ENCODE peak calls at places on chromosome 11, in ten cellular contexts. One of them, this sample, is unnamed.

GRCh38 chr11:57073121-57073520 is 84.4 kb downstream of the OR5AK2 start:
- DNase-seq in GM03348: no peak
- DNase-seq in ELF-1: no peak
- DNase-seq in Ammon's horn: no peak
- DNase-seq in adipocyte: peak
- DNase-seq in OCI-LY7: no peak
- DNase-seq in cardiac fibroblast: peak
- DNase-seq in astrocyte of the cerebellum: no peak
- DNase-seq in left cardiac atrium: no peak
- DNase-seq in activated CD4-positive, alpha-beta T cell treated with anti-CD3 and anti-CD28 coated beads, Interleukin-2, amount 10 ng/mL, durations not matched to agents 7 days and 5 days: no peak
- DNase-seq in this sample: no peak

GRCh38 chr11:110182886-110183285 is 89.7 kb downstream of the ZC3H12C start:
- DNase-seq in GM03348: peak
- DNase-seq in ELF-1: no peak
- DNase-seq in Ammon's horn: no peak
- DNase-seq in adipocyte: peak
- DNase-seq in OCI-LY7: no peak
- DNase-seq in cardiac fibroblast: peak
- DNase-seq in astrocyte of the cerebellum: no peak
- DNase-seq in left cardiac atrium: no peak
- DNase-seq in activated CD4-positive, alpha-beta T cell treated with anti-CD3 and anti-CD28 coated beads, Interleukin-2, amount 10 ng/mL, durations not matched to agents 7 days and 5 days: no peak
- DNase-seq in this sample: no peak

GRCh38 chr11:127640822-127641485 is 640.4 kb upstream of the KIRREL3 start:
- DNase-seq in GM03348: no peak
- DNase-seq in ELF-1: no peak
- DNase-seq in Ammon's horn: no peak
- DNase-seq in adipocyte: no peak
- DNase-seq in OCI-LY7: no peak
- DNase-seq in cardiac fibroblast: peak
- DNase-seq in astrocyte of the cerebellum: no peak
- DNase-seq in left cardiac atrium: no peak
- DNase-seq in activated CD4-positive, alpha-beta T cell treated with anti-CD3 and anti-CD28 coated beads, Interleukin-2, amount 10 ng/mL, durations not matched to agents 7 days and 5 days: no peak
- DNase-seq in this sample: no peak

GRCh38 chr11:8289426-8290047 is 25.9 kb upstream of the LMO1 start:
- DNase-seq in GM03348: no peak
- DNase-seq in ELF-1: no peak
- DNase-seq in Ammon's horn: no peak
- DNase-seq in adipocyte: no peak
- DNase-seq in OCI-LY7: no peak
- DNase-seq in cardiac fibroblast: no peak
- DNase-seq in astrocyte of the cerebellum: no peak
- DNase-seq in left cardiac atrium: no peak
- DNase-seq in activated CD4-positive, alpha-beta T cell treated with anti-CD3 and anti-CD28 coated beads, Interleukin-2, amount 10 ng/mL, durations not matched to agents 7 days and 5 days: no peak
- DNase-seq in this sample: no peak

GRCh38 chr11:105870521-105871113 is 151.4 kb downstream of the MSANTD4 start:
- DNase-seq in GM03348: no peak
- DNase-seq in ELF-1: no peak
- DNase-seq in Ammon's horn: no peak
- DNase-seq in adipocyte: no peak
- DNase-seq in OCI-LY7: no peak
- DNase-seq in cardiac fibroblast: no peak
- DNase-seq in astrocyte of the cerebellum: no peak
- DNase-seq in left cardiac atrium: no peak
- DNase-seq in activated CD4-positive, alpha-beta T cell treated with anti-CD3 and anti-CD28 coated beads, Interleukin-2, amount 10 ng/mL, durations not matched to agents 7 days and 5 days: no peak
- DNase-seq in this sample: no peak

GRCh38 chr11:68690671-68691401 is 6.5 kb downstream of the GAL start:
- DNase-seq in GM03348: no peak
- DNase-seq in ELF-1: no peak
- DNase-seq in Ammon's horn: no peak
- DNase-seq in adipocyte: no peak
- DNase-seq in OCI-LY7: no peak
- DNase-seq in cardiac fibroblast: no peak
- DNase-seq in astrocyte of the cerebellum: no peak
- DNase-seq in left cardiac atrium: no peak
- DNase-seq in activated CD4-positive, alpha-beta T cell treated with anti-CD3 and anti-CD28 coated beads, Interleukin-2, amount 10 ng/mL, durations not matched to agents 7 days and 5 days: peak
- DNase-seq in this sample: no peak

GRCh38 chr11:65803797-65804492 is 17.1 kb downstream of the OVOL1 start:
- DNase-seq in GM03348: no peak
- DNase-seq in ELF-1: peak
- DNase-seq in Ammon's horn: no peak
- DNase-seq in adipocyte: no peak
- DNase-seq in OCI-LY7: no peak
- DNase-seq in cardiac fibroblast: no peak
- DNase-seq in astrocyte of the cerebellum: no peak
- DNase-seq in left cardiac atrium: no peak
- DNase-seq in activated CD4-positive, alpha-beta T cell treated with anti-CD3 and anti-CD28 coated beads, Interleukin-2, amount 10 ng/mL, durations not matched to agents 7 days and 5 days: no peak
- DNase-seq in this sample: no peak

GRCh38 chr11:64291746-64292457 is 800 bp downstream of the KCNK4 start:
- DNase-seq in GM03348: no peak
- DNase-seq in ELF-1: no peak
- DNase-seq in Ammon's horn: no peak
- DNase-seq in adipocyte: peak
- DNase-seq in OCI-LY7: no peak
- DNase-seq in cardiac fibroblast: no peak
- DNase-seq in astrocyte of the cerebellum: no peak
- DNase-seq in left cardiac atrium: no peak
- DNase-seq in activated CD4-positive, alpha-beta T cell treated with anti-CD3 and anti-CD28 coated beads, Interleukin-2, amount 10 ng/mL, durations not matched to agents 7 days and 5 days: no peak
- DNase-seq in this sample: no peak

GRCh38 chr11:18802381-18803257 is 11.0 kb upstream of the PTPN5 start:
- DNase-seq in GM03348: peak
- DNase-seq in ELF-1: peak
- DNase-seq in Ammon's horn: peak
- DNase-seq in adipocyte: peak
- DNase-seq in OCI-LY7: peak
- DNase-seq in cardiac fibroblast: peak
- DNase-seq in astrocyte of the cerebellum: peak
- DNase-seq in left cardiac atrium: peak
- DNase-seq in activated CD4-positive, alpha-beta T cell treated with anti-CD3 and anti-CD28 coated beads, Interleukin-2, amount 10 ng/mL, durations not matched to agents 7 days and 5 days: peak
- DNase-seq in this sample: peak

GRCh38 chr11:108501396-108501795 is 3.2 kb upstream of the POGLUT3 start:
- DNase-seq in GM03348: peak
- DNase-seq in ELF-1: no peak
- DNase-seq in Ammon's horn: no peak
- DNase-seq in adipocyte: peak
- DNase-seq in OCI-LY7: no peak
- DNase-seq in cardiac fibroblast: no peak
- DNase-seq in astrocyte of the cerebellum: no peak
- DNase-seq in left cardiac atrium: no peak
- DNase-seq in activated CD4-positive, alpha-beta T cell treated with anti-CD3 and anti-CD28 coated beads, Interleukin-2, amount 10 ng/mL, durations not matched to agents 7 days and 5 days: no peak
- DNase-seq in this sample: no peak

GRCh38 chr11:134120921-134121526 is 52.2 kb downstream of the JAM3 start:
- DNase-seq in GM03348: peak
- DNase-seq in ELF-1: peak
- DNase-seq in Ammon's horn: peak
- DNase-seq in adipocyte: peak
- DNase-seq in OCI-LY7: no peak
- DNase-seq in cardiac fibroblast: peak
- DNase-seq in astrocyte of the cerebellum: no peak
- DNase-seq in left cardiac atrium: peak
- DNase-seq in activated CD4-positive, alpha-beta T cell treated with anti-CD3 and anti-CD28 coated beads, Interleukin-2, amount 10 ng/mL, durations not matched to agents 7 days and 5 days: no peak
- DNase-seq in this sample: no peak

This sample was measured in hepatic stellate cell.